ENCODE peak calls at places on chromosomes 16 and 17, in four cellular contexts. O is D721Med, W is prostate gland, Q is NCI-H345. V is an unnamed sample.

GRCh38 chr17:73304438-73304837 is 7.4 kb downstream of the CDC42EP4 start:
- DNase-seq in O (no peak), W (no peak), Q (no peak), V (no peak)

GRCh38 chr17:75240394-75241142 is 20.8 kb downstream of the GGA3 start:
- DNase-seq in O (peak; percentile 49), W (no peak), Q (peak; percentile 36), V (no peak)

GRCh38 chr17:41835214-41835799 is 725 bp downstream of the NT5C3B start:
- DNase-seq in O (peak; percentile 55), W (no peak), Q (no peak), V (no peak)

GRCh38 chr16:86833136-86833535 is 254.8 kb downstream of the FOXL1 start:
- DNase-seq in O (no peak), W (no peak), Q (no peak), V (no peak)

GRCh38 chr17:75739801-75740200 is 18.5 kb downstream of the ITGB4 start:
- DNase-seq in O (no peak), W (no peak), Q (no peak), V (no peak)

GRCh38 chr16:71254832-71255560 is 24.5 kb upstream of the HYDIN start:
- DNase-seq in O (no peak), W (no peak), Q (no peak), V (no peak)

GRCh38 chr16:57916735-57917450 is 54.0 kb downstream of the CNGB1 start:
- DNase-seq in O (no peak), W (no peak), Q (no peak), V (no peak)

GRCh38 chr17:6429266-6429665 is 5.7 kb downstream of the AIPL1 start:
- DNase-seq in O (peak; percentile 87), W (no peak), Q (no peak), V (no peak)

GRCh38 chr16:30184430-30185140 is 1.2 kb downstream of the CORO1A start:
- DNase-seq in O (no peak), W (no peak), Q (peak; percentile 93), V (no peak)

GRCh38 chr16:54503011-54503410 is 216.4 kb upstream of the IRX3 start:
- DNase-seq in O (no peak), W (no peak), Q (no peak), V (no peak)

GRCh38 chr17:70563301-70563820 is 394.0 kb downstream of the KCNJ2 start:
- DNase-seq in O (no peak), W (no peak), Q (peak; percentile 91), V (no peak)

GRCh38 chr17:80881321-80881720 is 110.3 kb upstream of the CHMP6 start:
- DNase-seq in O (no peak), W (no peak), Q (no peak), V (no peak)

GRCh38 chr16:2490190-2491105 is 15.5 kb downstream of the TBC1D24 start:
- DNase-seq in O (no peak), W (no peak), Q (peak; percentile 81), V (no peak)

GRCh38 chr16:11094075-11094593 is 149.8 kb downstream of the CLEC16A start:
- DNase-seq in O (no peak), W (no peak), Q (no peak), V (no peak)

GRCh38 chr17:28563475-28563874 is 7.8 kb downstream of the PIGS start:
- DNase-seq in O (no peak), W (no peak), Q (no peak), V (peak; percentile 55)

GRCh38 chr17:45414997-45415881 is 17.4 kb downstream of the ARHGAP27 start:
- DNase-seq in O (no peak), W (no peak), Q (no peak), V (no peak)

GRCh38 chr16:89051521-89052166 is 42.0 kb upstream of the ACSF3 start:
- DNase-seq in O (no peak), W (no peak), Q (no peak), V (no peak)

GRCh38 chr16:1299012-1299867 is 10.2 kb upstream of the UBE2I start:
- DNase-seq in O (no peak), W (no peak), Q (no peak), V (no peak)

GRCh38 chr17:3723188-3723555 is 531 bp upstream of the HASPIN start:
- DNase-seq in O (no peak), W (no peak), Q (no peak), V (no peak)

GRCh38 chr17:79171152-79171551 is 96.5 kb downstream of the ENGASE start:
- DNase-seq in O (no peak), W (no peak), Q (no peak), V (no peak)

GRCh38 chr16:23016372-23016771 is 132.9 kb downstream of the USP31 start:
- DNase-seq in O (no peak), W (no peak), Q (peak; percentile 49), V (no peak)

GRCh38 chr17:43935926-43936261 is 6.4 kb downstream of the PPY start:
- DNase-seq in O (no peak), W (no peak), Q (no peak), V (no peak)

GRCh38 chr17:28612936-28613872 is 781 bp downstream of the RSKR start:
- DNase-seq in O (peak; percentile 47), W (no peak), Q (peak; percentile 24), V (no peak)

GRCh38 chr17:11825902-11826301 is 171.4 kb downstream of the ZNF18 start:
- DNase-seq in O (no peak), W (no peak), Q (no peak), V (no peak)

V was measured in HS-27A.